ENCODE peak calls at places on chromosomes 3 and 15, in ten cellular contexts. L is NCI-H2081 treated with DMSO at 0.1 percent for 48 hours; M is fibroblast of mammary gland; J is DMS53; B is GM04504; T is amniotic stem cell; V is stimulated activated CD8-positive, alpha-beta memory T cell treated with anti-CD3 and anti-CD28 coated beads, Interleukin-7, amount 100 ng/mL, for 24 hours; Y is cardiac septum; X is HT1080; D is osteocyte. W is an unnamed sample.

GRCh38 chr3:30688776-30689175 is 82.4 kb downstream of the TGFBR2 start:
- DNase-seq in L (no peak), T (no peak), Y (no peak), J (no peak), M (peak; percentile 69), X (no peak), B (peak; percentile 52), V (no peak), D (no peak), W (no peak)

GRCh38 chr15:73956276-73957086 is 30.2 kb downstream of the LOXL1 start:
- DNase-seq in L (no peak), T (peak; percentile 88), X (peak; percentile 100), J (peak; percentile 4), B (peak; percentile 82), D (no peak), V (no peak), M (peak; percentile 92), Y (peak; percentile 70), W (no peak)

GRCh38 chr15:91496754-91497691 is 356.5 kb upstream of the SLCO3A1 start:
- DNase-seq in Y (no peak), V (no peak), L (no peak), T (no peak), J (no peak), X (no peak), D (no peak), M (no peak), B (no peak), W (no peak)

GRCh38 chr3:36908647-36909180 is 36.1 kb downstream of the TRANK1 start:
- DNase-seq in V (no peak), X (no peak), D (peak; percentile 27), J (no peak), Y (no peak), L (no peak), B (no peak), M (no peak), T (no peak), W (no peak)

GRCh38 chr15:74651251-74651741 is 35.7 kb downstream of the CLK3 start:
- DNase-seq in L (peak; percentile 95), V (no peak), B (no peak), D (no peak), T (no peak), J (peak; percentile 40), X (no peak), Y (no peak), M (peak; percentile 70), W (no peak)

GRCh38 chr15:37789881-37790280 is 144.6 kb upstream of the TMCO5A start:
- DNase-seq in V (no peak), D (no peak), B (peak; percentile 36), Y (no peak), X (peak; percentile 83), J (peak; percentile 37), L (no peak), T (no peak), M (peak; percentile 83), W (no peak)

GRCh38 chr3:146065573-146066006 is 95.4 kb downstream of the PLOD2 start:
- DNase-seq in Y (no peak), V (no peak), M (peak; percentile 83), L (peak; percentile 51), J (peak; percentile 69), D (no peak), B (peak; percentile 44), X (peak; percentile 41), T (peak; percentile 34), W (no peak)

GRCh38 chr15:89898628-89899302 is 5.0 kb upstream of the AP3S2 start:
- DNase-seq in J (peak; percentile 84), M (peak; percentile 48), L (no peak), Y (no peak), T (no peak), V (no peak), D (peak; percentile 72), X (peak; percentile 68), B (peak; percentile 18), W (no peak)

GRCh38 chr3:27666708-27667107 is 55.4 kb downstream of the EOMES start:
- DNase-seq in X (peak; percentile 50), B (peak; percentile 72), J (peak; percentile 31), T (peak; percentile 40), D (peak; percentile 92), Y (no peak), L (no peak), V (no peak), M (peak; percentile 78), W (no peak)

GRCh38 chr3:110680365-110680909 is 391.2 kb upstream of the NECTIN3 start:
- DNase-seq in X (no peak), M (no peak), J (no peak), D (no peak), B (no peak), Y (no peak), L (no peak), T (no peak), V (no peak), W (no peak)

GRCh38 chr3:33660035-33660434 is 58.0 kb downstream of the CLASP2 start:
- DNase-seq in Y (no peak), V (no peak), B (no peak), M (no peak), J (no peak), T (no peak), D (no peak), X (no peak), L (no peak), W (no peak)

GRCh38 chr3:9192238-9192637 is 57.2 kb downstream of the SRGAP3 start:
- DNase-seq in D (no peak), B (no peak), V (no peak), M (no peak), Y (no peak), X (peak; percentile 28), L (no peak), T (no peak), J (peak; percentile 0), W (peak; percentile 72)

GRCh38 chr15:42094512-42094963 is at the start of gene PLA2G4D:
- DNase-seq in T (no peak), V (no peak), L (peak; percentile 50), Y (no peak), X (no peak), M (no peak), B (no peak), J (peak; percentile 83), D (no peak), W (no peak)

GRCh38 chr15:40088929-40089755 is 19.5 kb downstream of the BMF start:
- DNase-seq in X (no peak), J (no peak), M (no peak), Y (no peak), V (no peak), D (no peak), T (no peak), L (no peak), B (no peak), W (no peak)

GRCh38 chr3:16290007-16290826 is 25.2 kb downstream of the OXNAD1 start:
- DNase-seq in X (peak; percentile 30), L (no peak), V (no peak), T (peak; percentile 23), J (peak; percentile 43), M (peak; percentile 64), Y (no peak), D (no peak), B (peak; percentile 36), W (no peak)

GRCh38 chr3:134378384-134378783 is 4.1 kb upstream of the AMOTL2 start:
- DNase-seq in V (no peak), L (no peak), Y (peak; percentile 75), J (peak; percentile 28), T (no peak), B (no peak), D (peak; percentile 67), M (peak; percentile 44), X (no peak), W (peak; percentile 86)

GRCh38 chr3:48826451-48826850 is 21.2 kb downstream of the PRKAR2A start:
- DNase-seq in V (no peak), T (peak; percentile 84), J (no peak), D (peak; percentile 54), B (peak; percentile 67), M (peak; percentile 96), X (peak; percentile 45), L (no peak), Y (no peak), W (no peak)

GRCh38 chr3:20990896-20991295 is 760.1 kb downstream of the ZNF385D start:
- DNase-seq in M (no peak), V (no peak), B (no peak), J (no peak), Y (no peak), T (no peak), X (no peak), L (no peak), D (no peak), W (no peak)

GRCh38 chr3:136171097-136171542 is 25.0 kb downstream of the MSL2 start:
- DNase-seq in Y (no peak), L (no peak), M (no peak), D (no peak), T (no peak), V (no peak), J (no peak), B (no peak), X (peak; percentile 88), W (no peak)

GRCh38 chr15:73794501-73795133 is 41.5 kb upstream of the INSYN1 start:
- DNase-seq in L (no peak), V (no peak), X (peak; percentile 64), Y (no peak), B (no peak), J (peak; percentile 63), D (no peak), T (no peak), M (peak; percentile 31), W (no peak)

GRCh38 chr3:132290833-132291232 is 26.4 kb upstream of the ACP3 start:
- DNase-seq in X (peak; percentile 75), M (peak; percentile 93), T (no peak), V (no peak), J (no peak), D (no peak), Y (no peak), L (no peak), B (peak; percentile 17), W (no peak)

GRCh38 chr3:132347095-132347494 is 29.9 kb downstream of the ACP3 start:
- DNase-seq in B (peak; percentile 17), J (peak; percentile 8), M (peak; percentile 39), T (no peak), V (no peak), X (peak; percentile 54), D (no peak), L (no peak), Y (no peak), W (no peak)

GRCh38 chr3:186960327-186960726 is 30.0 kb downstream of the ST6GAL1 start:
- DNase-seq in M (no peak), L (no peak), T (no peak), X (no peak), V (no peak), J (no peak), B (no peak), D (no peak), Y (no peak), W (no peak)

GRCh38 chr3:7764091-7764490 is 737.5 kb upstream of the LMCD1 start:
- DNase-seq in L (no peak), V (no peak), B (no peak), D (no peak), T (no peak), M (no peak), Y (no peak), J (no peak), X (no peak), W (no peak)